ENCODE peak calls at places on chromosomes 3 and 15, in nine cellular contexts. One of them, this sample, is unnamed.

GRCh38 chr3:64685800-64686445 is 1.9 kb downstream of the ADAMTS9 start:
- DNase-seq in LoVo: peak; percentile 24
- DNase-seq in fibroblast of villous mesenchyme: peak; percentile 96
- DNase-seq in activated CD4-positive, alpha-beta T cell treated with anti-CD3 and anti-CD28 coated beads, Interleukin-2, amount 50 U/mL, for 4 hours: no peak
- DNase-seq in skeletal muscle cell: peak; percentile 86
- DNase-seq in Calu3: peak; percentile 95
- DNase-seq in activated gamma-delta T cell treated with Interleukin-2 at 50 U/mL for 16 hours: no peak
- DNase-seq in putamen: peak; percentile 72
- DNase-seq in activated naive CD4-positive, alpha-beta T cell: no peak
- DNase-seq in this sample: peak; percentile 79

GRCh38 chr15:58182460-58183163 is 44.4 kb downstream of the AQP9 start:
- DNase-seq in LoVo: peak; percentile 61
- DNase-seq in fibroblast of villous mesenchyme: peak; percentile 50
- DNase-seq in activated CD4-positive, alpha-beta T cell treated with anti-CD3 and anti-CD28 coated beads, Interleukin-2, amount 50 U/mL, for 4 hours: peak; percentile 6
- DNase-seq in skeletal muscle cell: no peak
- DNase-seq in Calu3: peak; percentile 71
- DNase-seq in activated gamma-delta T cell treated with Interleukin-2 at 50 U/mL for 16 hours: no peak
- DNase-seq in putamen: peak; percentile 9
- DNase-seq in activated naive CD4-positive, alpha-beta T cell: no peak
- DNase-seq in this sample: peak; percentile 38

GRCh38 chr3:168002786-168003368 is 92.8 kb downstream of the GOLIM4 start:
- DNase-seq in LoVo: peak; percentile 78
- DNase-seq in fibroblast of villous mesenchyme: peak; percentile 67
- DNase-seq in activated CD4-positive, alpha-beta T cell treated with anti-CD3 and anti-CD28 coated beads, Interleukin-2, amount 50 U/mL, for 4 hours: no peak
- DNase-seq in skeletal muscle cell: peak; percentile 16
- DNase-seq in Calu3: peak; percentile 16
- DNase-seq in activated gamma-delta T cell treated with Interleukin-2 at 50 U/mL for 16 hours: no peak
- DNase-seq in putamen: no peak
- DNase-seq in activated naive CD4-positive, alpha-beta T cell: no peak
- DNase-seq in this sample: no peak

GRCh38 chr3:184636774-184637316 is 75.0 kb downstream of the MAGEF1 start:
- DNase-seq in LoVo: no peak
- DNase-seq in fibroblast of villous mesenchyme: peak; percentile 83
- DNase-seq in activated CD4-positive, alpha-beta T cell treated with anti-CD3 and anti-CD28 coated beads, Interleukin-2, amount 50 U/mL, for 4 hours: peak; percentile 12
- DNase-seq in skeletal muscle cell: peak; percentile 56
- DNase-seq in Calu3: peak; percentile 63
- DNase-seq in activated gamma-delta T cell treated with Interleukin-2 at 50 U/mL for 16 hours: no peak
- DNase-seq in putamen: no peak
- DNase-seq in activated naive CD4-positive, alpha-beta T cell: no peak
- DNase-seq in this sample: no peak

GRCh38 chr3:30944124-30944523 is 49.7 kb upstream of the GADL1 start:
- DNase-seq in LoVo: no peak
- DNase-seq in fibroblast of villous mesenchyme: no peak
- DNase-seq in activated CD4-positive, alpha-beta T cell treated with anti-CD3 and anti-CD28 coated beads, Interleukin-2, amount 50 U/mL, for 4 hours: no peak
- DNase-seq in skeletal muscle cell: no peak
- DNase-seq in Calu3: no peak
- DNase-seq in activated gamma-delta T cell treated with Interleukin-2 at 50 U/mL for 16 hours: no peak
- DNase-seq in putamen: no peak
- DNase-seq in activated naive CD4-positive, alpha-beta T cell: no peak
- DNase-seq in this sample: no peak

GRCh38 chr3:72997421-72997961 is 880 bp downstream of the PPP4R2 start:
- DNase-seq in LoVo: peak; percentile 44
- DNase-seq in fibroblast of villous mesenchyme: peak; percentile 74
- DNase-seq in activated CD4-positive, alpha-beta T cell treated with anti-CD3 and anti-CD28 coated beads, Interleukin-2, amount 50 U/mL, for 4 hours: peak; percentile 21
- DNase-seq in skeletal muscle cell: no peak
- DNase-seq in Calu3: peak; percentile 26
- DNase-seq in activated gamma-delta T cell treated with Interleukin-2 at 50 U/mL for 16 hours: peak; percentile 26
- DNase-seq in putamen: peak; percentile 53
- DNase-seq in activated naive CD4-positive, alpha-beta T cell: no peak
- DNase-seq in this sample: peak; percentile 73

GRCh38 chr3:150447631-150448465 is 39.8 kb downstream of the TSC22D2 start:
- DNase-seq in LoVo: no peak
- DNase-seq in fibroblast of villous mesenchyme: no peak
- DNase-seq in activated CD4-positive, alpha-beta T cell treated with anti-CD3 and anti-CD28 coated beads, Interleukin-2, amount 50 U/mL, for 4 hours: no peak
- DNase-seq in skeletal muscle cell: no peak
- DNase-seq in Calu3: no peak
- DNase-seq in activated gamma-delta T cell treated with Interleukin-2 at 50 U/mL for 16 hours: no peak
- DNase-seq in putamen: no peak
- DNase-seq in activated naive CD4-positive, alpha-beta T cell: no peak
- DNase-seq in this sample: no peak

GRCh38 chr15:58521293-58521991 is 89.7 kb downstream of the LIPC start:
- DNase-seq in LoVo: peak; percentile 40
- DNase-seq in fibroblast of villous mesenchyme: peak; percentile 78
- DNase-seq in activated CD4-positive, alpha-beta T cell treated with anti-CD3 and anti-CD28 coated beads, Interleukin-2, amount 50 U/mL, for 4 hours: no peak
- DNase-seq in skeletal muscle cell: peak; percentile 19
- DNase-seq in Calu3: peak; percentile 90
- DNase-seq in activated gamma-delta T cell treated with Interleukin-2 at 50 U/mL for 16 hours: no peak
- DNase-seq in putamen: no peak
- DNase-seq in activated naive CD4-positive, alpha-beta T cell: no peak
- DNase-seq in this sample: peak; percentile 47

GRCh38 chr3:396293-396692 is 199.7 kb downstream of the CHL1 start:
- DNase-seq in LoVo: no peak
- DNase-seq in fibroblast of villous mesenchyme: no peak
- DNase-seq in activated CD4-positive, alpha-beta T cell treated with anti-CD3 and anti-CD28 coated beads, Interleukin-2, amount 50 U/mL, for 4 hours: no peak
- DNase-seq in skeletal muscle cell: no peak
- DNase-seq in Calu3: no peak
- DNase-seq in activated gamma-delta T cell treated with Interleukin-2 at 50 U/mL for 16 hours: no peak
- DNase-seq in putamen: no peak
- DNase-seq in activated naive CD4-positive, alpha-beta T cell: no peak
- DNase-seq in this sample: no peak

GRCh38 chr3:160098261-160098908 is 109.8 kb downstream of the IL12A start:
- DNase-seq in LoVo: no peak
- DNase-seq in fibroblast of villous mesenchyme: no peak
- DNase-seq in activated CD4-positive, alpha-beta T cell treated with anti-CD3 and anti-CD28 coated beads, Interleukin-2, amount 50 U/mL, for 4 hours: no peak
- DNase-seq in skeletal muscle cell: peak; percentile 34
- DNase-seq in Calu3: no peak
- DNase-seq in activated gamma-delta T cell treated with Interleukin-2 at 50 U/mL for 16 hours: no peak
- DNase-seq in putamen: no peak
- DNase-seq in activated naive CD4-positive, alpha-beta T cell: no peak
- DNase-seq in this sample: no peak

GRCh38 chr15:82317091-82317489 is 32.2 kb downstream of the GOLGA6L10 start:
- DNase-seq in LoVo: no peak
- DNase-seq in fibroblast of villous mesenchyme: no peak
- DNase-seq in activated CD4-positive, alpha-beta T cell treated with anti-CD3 and anti-CD28 coated beads, Interleukin-2, amount 50 U/mL, for 4 hours: no peak
- DNase-seq in skeletal muscle cell: no peak
- DNase-seq in Calu3: no peak
- DNase-seq in activated gamma-delta T cell treated with Interleukin-2 at 50 U/mL for 16 hours: no peak
- DNase-seq in putamen: no peak
- DNase-seq in activated naive CD4-positive, alpha-beta T cell: no peak
- DNase-seq in this sample: no peak

GRCh38 chr15:35910227-35910626 is 364.3 kb upstream of the DPH6 start:
- DNase-seq in LoVo: no peak
- DNase-seq in fibroblast of villous mesenchyme: no peak
- DNase-seq in activated CD4-positive, alpha-beta T cell treated with anti-CD3 and anti-CD28 coated beads, Interleukin-2, amount 50 U/mL, for 4 hours: no peak
- DNase-seq in skeletal muscle cell: no peak
- DNase-seq in Calu3: no peak
- DNase-seq in activated gamma-delta T cell treated with Interleukin-2 at 50 U/mL for 16 hours: no peak
- DNase-seq in putamen: no peak
- DNase-seq in activated naive CD4-positive, alpha-beta T cell: no peak
- DNase-seq in this sample: no peak

GRCh38 chr15:101664303-101664913 is 12.2 kb upstream of the TM2D3 start:
- DNase-seq in LoVo: no peak
- DNase-seq in fibroblast of villous mesenchyme: peak; percentile 31
- DNase-seq in activated CD4-positive, alpha-beta T cell treated with anti-CD3 and anti-CD28 coated beads, Interleukin-2, amount 50 U/mL, for 4 hours: no peak
- DNase-seq in skeletal muscle cell: no peak
- DNase-seq in Calu3: no peak
- DNase-seq in activated gamma-delta T cell treated with Interleukin-2 at 50 U/mL for 16 hours: no peak
- DNase-seq in putamen: peak; percentile 41
- DNase-seq in activated naive CD4-positive, alpha-beta T cell: no peak
- DNase-seq in this sample: peak; percentile 66

GRCh38 chr3:143484851-143485512 is 363.3 kb downstream of the SLC9A9 start:
- DNase-seq in LoVo: no peak
- DNase-seq in fibroblast of villous mesenchyme: no peak
- DNase-seq in activated CD4-positive, alpha-beta T cell treated with anti-CD3 and anti-CD28 coated beads, Interleukin-2, amount 50 U/mL, for 4 hours: no peak
- DNase-seq in skeletal muscle cell: no peak
- DNase-seq in Calu3: no peak
- DNase-seq in activated gamma-delta T cell treated with Interleukin-2 at 50 U/mL for 16 hours: no peak
- DNase-seq in putamen: no peak
- DNase-seq in activated naive CD4-positive, alpha-beta T cell: no peak
- DNase-seq in this sample: no peak

GRCh38 chr3:48885753-48886152 is 12.9 kb downstream of the SLC25A20 start:
- DNase-seq in LoVo: no peak
- DNase-seq in fibroblast of villous mesenchyme: no peak
- DNase-seq in activated CD4-positive, alpha-beta T cell treated with anti-CD3 and anti-CD28 coated beads, Interleukin-2, amount 50 U/mL, for 4 hours: no peak
- DNase-seq in skeletal muscle cell: no peak
- DNase-seq in Calu3: no peak
- DNase-seq in activated gamma-delta T cell treated with Interleukin-2 at 50 U/mL for 16 hours: no peak
- DNase-seq in putamen: no peak
- DNase-seq in activated naive CD4-positive, alpha-beta T cell: no peak
- DNase-seq in this sample: no peak

GRCh38 chr3:46609074-46609735 is 3.1 kb upstream of the FAM240A start:
- DNase-seq in LoVo: no peak
- DNase-seq in fibroblast of villous mesenchyme: peak; percentile 12
- DNase-seq in activated CD4-positive, alpha-beta T cell treated with anti-CD3 and anti-CD28 coated beads, Interleukin-2, amount 50 U/mL, for 4 hours: no peak
- DNase-seq in skeletal muscle cell: no peak
- DNase-seq in Calu3: no peak
- DNase-seq in activated gamma-delta T cell treated with Interleukin-2 at 50 U/mL for 16 hours: no peak
- DNase-seq in putamen: no peak
- DNase-seq in activated naive CD4-positive, alpha-beta T cell: no peak
- DNase-seq in this sample: no peak

GRCh38 chr15:90249123-90249863 is at the start of gene TTLL13:
- DNase-seq in LoVo: peak; percentile 90
- DNase-seq in fibroblast of villous mesenchyme: peak; percentile 86
- DNase-seq in activated CD4-positive, alpha-beta T cell treated with anti-CD3 and anti-CD28 coated beads, Interleukin-2, amount 50 U/mL, for 4 hours: peak; percentile 53
- DNase-seq in skeletal muscle cell: peak; percentile 29
- DNase-seq in Calu3: peak; percentile 93
- DNase-seq in activated gamma-delta T cell treated with Interleukin-2 at 50 U/mL for 16 hours: peak; percentile 54
- DNase-seq in putamen: peak; percentile 78
- DNase-seq in activated naive CD4-positive, alpha-beta T cell: peak; percentile 58
- DNase-seq in this sample: peak; percentile 76

GRCh38 chr3:50340404-50341329 is at the start of gene RASSF1:
- DNase-seq in LoVo: peak; percentile 37
- DNase-seq in fibroblast of villous mesenchyme: peak; percentile 64
- DNase-seq in activated CD4-positive, alpha-beta T cell treated with anti-CD3 and anti-CD28 coated beads, Interleukin-2, amount 50 U/mL, for 4 hours: peak; percentile 40
- DNase-seq in skeletal muscle cell: no peak
- DNase-seq in Calu3: no peak
- DNase-seq in activated gamma-delta T cell treated with Interleukin-2 at 50 U/mL for 16 hours: peak; percentile 77
- DNase-seq in putamen: no peak
- DNase-seq in activated naive CD4-positive, alpha-beta T cell: peak; percentile 33
- DNase-seq in this sample: no peak

GRCh38 chr15:68389936-68390790 is 41.8 kb downstream of the ITGA11 start:
- DNase-seq in LoVo: no peak
- DNase-seq in fibroblast of villous mesenchyme: peak; percentile 77
- DNase-seq in activated CD4-positive, alpha-beta T cell treated with anti-CD3 and anti-CD28 coated beads, Interleukin-2, amount 50 U/mL, for 4 hours: no peak
- DNase-seq in skeletal muscle cell: peak; percentile 63
- DNase-seq in Calu3: no peak
- DNase-seq in activated gamma-delta T cell treated with Interleukin-2 at 50 U/mL for 16 hours: no peak
- DNase-seq in putamen: no peak
- DNase-seq in activated naive CD4-positive, alpha-beta T cell: no peak
- DNase-seq in this sample: no peak

GRCh38 chr3:8233938-8234337 is 267.7 kb upstream of the LMCD1 start:
- DNase-seq in LoVo: no peak
- DNase-seq in fibroblast of villous mesenchyme: no peak
- DNase-seq in activated CD4-positive, alpha-beta T cell treated with anti-CD3 and anti-CD28 coated beads, Interleukin-2, amount 50 U/mL, for 4 hours: no peak
- DNase-seq in skeletal muscle cell: no peak
- DNase-seq in Calu3: no peak
- DNase-seq in activated gamma-delta T cell treated with Interleukin-2 at 50 U/mL for 16 hours: no peak
- DNase-seq in putamen: no peak
- DNase-seq in activated naive CD4-positive, alpha-beta T cell: no peak
- DNase-seq in this sample: no peak

GRCh38 chr3:189572249-189572648 is 58.9 kb upstream of the TP63 start:
- DNase-seq in LoVo: no peak
- DNase-seq in fibroblast of villous mesenchyme: no peak
- DNase-seq in activated CD4-positive, alpha-beta T cell treated with anti-CD3 and anti-CD28 coated beads, Interleukin-2, amount 50 U/mL, for 4 hours: no peak
- DNase-seq in skeletal muscle cell: no peak
- DNase-seq in Calu3: no peak
- DNase-seq in activated gamma-delta T cell treated with Interleukin-2 at 50 U/mL for 16 hours: no peak
- DNase-seq in putamen: no peak
- DNase-seq in activated naive CD4-positive, alpha-beta T cell: no peak
- DNase-seq in this sample: no peak

GRCh38 chr3:64846009-64846408 is 158.2 kb upstream of the ADAMTS9 start:
- DNase-seq in LoVo: no peak
- DNase-seq in fibroblast of villous mesenchyme: no peak
- DNase-seq in activated CD4-positive, alpha-beta T cell treated with anti-CD3 and anti-CD28 coated beads, Interleukin-2, amount 50 U/mL, for 4 hours: no peak
- DNase-seq in skeletal muscle cell: no peak
- DNase-seq in Calu3: no peak
- DNase-seq in activated gamma-delta T cell treated with Interleukin-2 at 50 U/mL for 16 hours: no peak
- DNase-seq in putamen: no peak
- DNase-seq in activated naive CD4-positive, alpha-beta T cell: no peak
- DNase-seq in this sample: no peak

GRCh38 chr15:86394866-86395265 is 315.2 kb downstream of the AGBL1 start:
- DNase-seq in LoVo: no peak
- DNase-seq in fibroblast of villous mesenchyme: no peak
- DNase-seq in activated CD4-positive, alpha-beta T cell treated with anti-CD3 and anti-CD28 coated beads, Interleukin-2, amount 50 U/mL, for 4 hours: no peak
- DNase-seq in skeletal muscle cell: no peak
- DNase-seq in Calu3: no peak
- DNase-seq in activated gamma-delta T cell treated with Interleukin-2 at 50 U/mL for 16 hours: no peak
- DNase-seq in putamen: no peak
- DNase-seq in activated naive CD4-positive, alpha-beta T cell: no peak
- DNase-seq in this sample: no peak

GRCh38 chr3:36219398-36219797 is 160.9 kb upstream of the STAC start:
- DNase-seq in LoVo: no peak
- DNase-seq in fibroblast of villous mesenchyme: peak; percentile 15
- DNase-seq in activated CD4-positive, alpha-beta T cell treated with anti-CD3 and anti-CD28 coated beads, Interleukin-2, amount 50 U/mL, for 4 hours: no peak
- DNase-seq in skeletal muscle cell: peak; percentile 59
- DNase-seq in Calu3: no peak
- DNase-seq in activated gamma-delta T cell treated with Interleukin-2 at 50 U/mL for 16 hours: no peak
- DNase-seq in putamen: no peak
- DNase-seq in activated naive CD4-positive, alpha-beta T cell: no peak
- DNase-seq in this sample: no peak

GRCh38 chr3:126934149-126934548 is 48.8 kb upstream of the PLXNA1 start:
- DNase-seq in LoVo: no peak
- DNase-seq in fibroblast of villous mesenchyme: peak; percentile 40
- DNase-seq in activated CD4-positive, alpha-beta T cell treated with anti-CD3 and anti-CD28 coated beads, Interleukin-2, amount 50 U/mL, for 4 hours: no peak
- DNase-seq in skeletal muscle cell: no peak
- DNase-seq in Calu3: no peak
- DNase-seq in activated gamma-delta T cell treated with Interleukin-2 at 50 U/mL for 16 hours: no peak
- DNase-seq in putamen: no peak
- DNase-seq in activated naive CD4-positive, alpha-beta T cell: no peak
- DNase-seq in this sample: no peak